ENCODE peak calls at places on chromosomes 2 and 18, in six cellular contexts. M is T-helper 9 cell, O is fibroblast of lung, Z is AG04450, N is LoVo, J is frontal cortex. V is an unnamed sample.

GRCh38 chr2:42569116-42569711 is 782 bp downstream of the MTA3 start:
- DNase-seq in M (no peak), O (peak; percentile 39), Z (no peak), N (no peak), J (peak; percentile 59), V (no peak)

GRCh38 chr2:95389256-95390119 is 13.0 kb upstream of the FAHD2A start:
- DNase-seq in M (peak; percentile 14), O (peak; percentile 40), Z (peak; percentile 20), N (peak; percentile 51), J (peak; percentile 40), V (peak; percentile 51)

GRCh38 chr2:25936889-25937545 is 45.3 kb downstream of the KIF3C start:
- DNase-seq in M (no peak), O (no peak), Z (no peak), N (peak; percentile 7), J (no peak), V (no peak)

GRCh38 chr2:7857904-7858303 is 824.0 kb upstream of the ID2 start:
- DNase-seq in M (no peak), O (peak; percentile 74), Z (no peak), N (no peak), J (no peak), V (no peak)

GRCh38 chr18:1522249-1522615 is 617.6 kb downstream of the ADCYAP1 start:
- DNase-seq in M (no peak), O (no peak), Z (no peak), N (no peak), J (no peak), V (no peak)

GRCh38 chr18:22378672-22379282 is 38.9 kb downstream of the CTAGE1 start:
- DNase-seq in M (no peak), O (peak; percentile 20), Z (no peak), N (peak; percentile 57), J (no peak), V (no peak)

GRCh38 chr2:70901235-70902066 is 34.2 kb upstream of the ATP6V1B1 start:
- DNase-seq in M (no peak), O (peak; percentile 58), Z (no peak), N (no peak), J (no peak), V (no peak)

GRCh38 chr18:26544459-26544858 is 3.9 kb downstream of the KCTD1 start:
- DNase-seq in M (no peak), O (no peak), Z (no peak), N (no peak), J (no peak), V (no peak)

GRCh38 chr2:230762317-230762896 is 49.8 kb downstream of the CAB39 start:
- DNase-seq in M (peak; percentile 2), O (no peak), Z (no peak), N (no peak), J (no peak), V (no peak)

GRCh38 chr2:120592084-120592483 is 143.6 kb upstream of the GLI2 start:
- DNase-seq in M (no peak), O (no peak), Z (no peak), N (no peak), J (no peak), V (no peak)

GRCh38 chr2:237327191-237327590 is 86.8 kb downstream of the COL6A3 start:
- DNase-seq in M (no peak), O (no peak), Z (no peak), N (no peak), J (no peak), V (no peak)

GRCh38 chr2:143205106-143205764 is 76.0 kb downstream of the ARHGAP15 start:
- DNase-seq in M (no peak), O (peak; percentile 5), Z (no peak), N (peak; percentile 3), J (no peak), V (no peak)

GRCh38 chr2:219836647-219837177 is 209.3 kb downstream of the SLC4A3 start:
- DNase-seq in M (no peak), O (no peak), Z (no peak), N (peak; percentile 13), J (no peak), V (peak; percentile 8)

GRCh38 chr2:140376686-140377085 is 1596.5 kb upstream of the NXPH2 start:
- DNase-seq in M (no peak), O (peak; percentile 13), Z (no peak), N (no peak), J (no peak), V (no peak)

GRCh38 chr2:127153691-127154158 is 46.8 kb upstream of the BIN1 start:
- DNase-seq in M (no peak), O (peak; percentile 96), Z (peak; percentile 49), N (no peak), J (no peak), V (peak; percentile 48)

GRCh38 chr2:47534179-47534919 is 131.4 kb downstream of the MSH2 start:
- DNase-seq in M (no peak), O (peak; percentile 94), Z (peak; percentile 55), N (peak; percentile 3), J (no peak), V (peak; percentile 69)

GRCh38 chr2:61634512-61634911 is 96.4 kb upstream of the XPO1 start:
- DNase-seq in M (no peak), O (no peak), Z (no peak), N (no peak), J (no peak), V (no peak)

GRCh38 chr18:46179306-46179705 is 75.1 kb downstream of the HAUS1 start:
- DNase-seq in M (no peak), O (no peak), Z (no peak), N (no peak), J (no peak), V (no peak)

GRCh38 chr2:27149575-27150405 is 986 bp downstream of the TCF23 start:
- DNase-seq in M (no peak), O (no peak), Z (no peak), N (no peak), J (peak; percentile 8), V (no peak)

GRCh38 chr2:55093381-55093780 is 43.1 kb upstream of the RTN4 start:
- DNase-seq in M (no peak), O (peak; percentile 91), Z (no peak), N (no peak), J (no peak), V (no peak)

GRCh38 chr2:121611730-121612705 is 37.2 kb downstream of the CLASP1 start:
- DNase-seq in M (no peak), O (no peak), Z (no peak), N (no peak), J (no peak), V (no peak)

GRCh38 chr2:206296128-206296527 is 21.7 kb downstream of the ZDBF2 start:
- DNase-seq in M (no peak), O (peak; percentile 65), Z (no peak), N (no peak), J (no peak), V (peak; percentile 8)

GRCh38 chr2:240856151-240856980 is 12.3 kb upstream of the AGXT start:
- DNase-seq in M (no peak), O (no peak), Z (no peak), N (no peak), J (no peak), V (no peak)

GRCh38 chr18:51361130-51361860 is 163.8 kb upstream of the MEX3C start:
- DNase-seq in M (no peak), O (no peak), Z (no peak), N (no peak), J (no peak), V (no peak)

GRCh38 chr2:97871096-97871780 is 124.5 kb downstream of the TMEM131 start:
- DNase-seq in M (no peak), O (peak; percentile 95), Z (peak; percentile 10), N (peak; percentile 55), J (no peak), V (peak; percentile 39)

GRCh38 chr2:197514754-197515153 is 1.1 kb upstream of the MOB4 start:
- DNase-seq in M (no peak), O (peak; percentile 13), Z (no peak), N (no peak), J (no peak), V (no peak)

GRCh38 chr2:16195681-16196070 is 255.3 kb downstream of the MYCN start:
- DNase-seq in M (no peak), O (no peak), Z (no peak), N (no peak), J (no peak), V (no peak)

GRCh38 chr18:13809025-13809384 is 14.9 kb upstream of the MC5R start:
- DNase-seq in M (no peak), O (no peak), Z (no peak), N (no peak), J (no peak), V (no peak)

GRCh38 chr2:1707771-1708351 is 36.5 kb downstream of the PXDN start:
- DNase-seq in M (no peak), O (peak; percentile 94), Z (peak; percentile 60), N (peak; percentile 3), J (no peak), V (peak; percentile 90)

GRCh38 chr2:197028230-197028629 is 101.7 kb upstream of the PGAP1 start:
- DNase-seq in M (no peak), O (peak; percentile 88), Z (peak; percentile 26), N (peak; percentile 44), J (no peak), V (peak; percentile 26)

GRCh38 chr18:24381126-24381525 is 16.5 kb downstream of the OSBPL1A start:
- DNase-seq in M (no peak), O (no peak), Z (no peak), N (no peak), J (no peak), V (no peak)

GRCh38 chr2:128260239-128261138 is 58.2 kb downstream of the HS6ST1 start:
- DNase-seq in M (no peak), O (peak; percentile 94), Z (no peak), N (no peak), J (peak; percentile 50), V (peak; percentile 72)

GRCh38 chr2:121242976-121243375 is 42.0 kb downstream of the TFCP2L1 start:
- DNase-seq in M (no peak), O (no peak), Z (no peak), N (no peak), J (no peak), V (no peak)

GRCh38 chr2:225354281-225354774 is 45.2 kb upstream of the NYAP2 start:
- DNase-seq in M (no peak), O (peak; percentile 92), Z (no peak), N (no peak), J (no peak), V (peak; percentile 6)

GRCh38 chr2:33011941-33012340 is 65.2 kb downstream of the LTBP1 start:
- DNase-seq in M (no peak), O (peak; percentile 29), Z (no peak), N (peak; percentile 18), J (no peak), V (no peak)